ENCODE peak calls at places on chromosomes 5 and 9, in six cellular contexts. Q is prostate gland, B is gastrocnemius medialis, N is GM20000, M is cardiac muscle cell, Z is bronchial epithelial cell. E is an unnamed sample.

GRCh38 chr5:139659673-139660072 is 11.5 kb downstream of the CXXC5 start:
- DNase-seq in Z (no peak), M (peak), N (no peak), Q (no peak), B (no peak), E (no peak)

GRCh38 chr5:149448831-149449714 is 70.0 kb upstream of the IL17B start:
- DNase-seq in Q (no peak), Z (no peak), B (no peak), M (peak), N (no peak), E (no peak)

GRCh38 chr5:79133121-79133656 is 21.6 kb downstream of the BHMT start:
- DNase-seq in Z (peak), N (peak), B (no peak), M (peak), Q (no peak), E (no peak)

GRCh38 chr5:40556811-40557210 is 122.9 kb upstream of the PTGER4 start:
- DNase-seq in N (no peak), Q (no peak), M (no peak), Z (no peak), B (no peak), E (no peak)

GRCh38 chr5:122151640-122152039 is 22.3 kb downstream of the ZNF474 start:
- DNase-seq in Q (no peak), Z (peak), N (no peak), M (no peak), B (no peak), E (no peak)

GRCh38 chr5:81785311-81785710 is 34.4 kb upstream of the SSBP2 start:
- DNase-seq in B (no peak), Z (no peak), Q (no peak), M (no peak), N (no peak), E (no peak)

GRCh38 chr5:31781772-31782171 is 142.8 kb downstream of the PDZD2 start:
- DNase-seq in M (no peak), Q (no peak), Z (peak), B (no peak), N (no peak), E (no peak)

GRCh38 chr5:14983666-14984441 is 112.3 kb upstream of the ANKH start:
- DNase-seq in M (no peak), N (peak), Z (no peak), B (no peak), Q (peak), E (no peak)

GRCh38 chr9:121692606-121693505 is 41.4 kb downstream of the DAB2IP start:
- DNase-seq in M (peak), Q (no peak), N (no peak), B (no peak), Z (peak), E (peak)

GRCh38 chr9:74499770-74500583 is 2.8 kb downstream of the RORB start:
- DNase-seq in B (no peak), N (peak), Q (no peak), Z (no peak), M (peak), E (no peak)

GRCh38 chr5:10652151-10652550 is 88.3 kb downstream of the ANKRD33B start:
- DNase-seq in Z (no peak), B (no peak), M (no peak), Q (no peak), N (no peak), E (no peak)

GRCh38 chr5:138724470-138725146 is 28.6 kb upstream of the CTNNA1 start:
- DNase-seq in N (no peak), M (no peak), Z (peak), B (peak), Q (peak), E (peak)

GRCh38 chr5:173875189-173875588 is 13.0 kb upstream of the CPEB4 start:
- DNase-seq in Q (no peak), B (peak), N (no peak), Z (no peak), M (no peak), E (no peak)

GRCh38 chr9:92654481-92655301 is 15.2 kb downstream of the IPPK start:
- DNase-seq in M (no peak), B (peak), Z (peak), Q (peak), N (no peak), E (no peak)
- TF ChIP-seq CTCF in M (no peak), B (no peak), Z (no peak), Q (no peak), N (no peak), E (no peak)

GRCh38 chr9:116656977-116657376 is 30.1 kb upstream of the TRIM32 start:
- DNase-seq in Z (no peak), N (no peak), Q (no peak), B (no peak), M (no peak), E (no peak)
- TF ChIP-seq CTCF in Z (no peak), N (no peak), Q (no peak), B (no peak), M (no peak), E (no peak)

DNA sequence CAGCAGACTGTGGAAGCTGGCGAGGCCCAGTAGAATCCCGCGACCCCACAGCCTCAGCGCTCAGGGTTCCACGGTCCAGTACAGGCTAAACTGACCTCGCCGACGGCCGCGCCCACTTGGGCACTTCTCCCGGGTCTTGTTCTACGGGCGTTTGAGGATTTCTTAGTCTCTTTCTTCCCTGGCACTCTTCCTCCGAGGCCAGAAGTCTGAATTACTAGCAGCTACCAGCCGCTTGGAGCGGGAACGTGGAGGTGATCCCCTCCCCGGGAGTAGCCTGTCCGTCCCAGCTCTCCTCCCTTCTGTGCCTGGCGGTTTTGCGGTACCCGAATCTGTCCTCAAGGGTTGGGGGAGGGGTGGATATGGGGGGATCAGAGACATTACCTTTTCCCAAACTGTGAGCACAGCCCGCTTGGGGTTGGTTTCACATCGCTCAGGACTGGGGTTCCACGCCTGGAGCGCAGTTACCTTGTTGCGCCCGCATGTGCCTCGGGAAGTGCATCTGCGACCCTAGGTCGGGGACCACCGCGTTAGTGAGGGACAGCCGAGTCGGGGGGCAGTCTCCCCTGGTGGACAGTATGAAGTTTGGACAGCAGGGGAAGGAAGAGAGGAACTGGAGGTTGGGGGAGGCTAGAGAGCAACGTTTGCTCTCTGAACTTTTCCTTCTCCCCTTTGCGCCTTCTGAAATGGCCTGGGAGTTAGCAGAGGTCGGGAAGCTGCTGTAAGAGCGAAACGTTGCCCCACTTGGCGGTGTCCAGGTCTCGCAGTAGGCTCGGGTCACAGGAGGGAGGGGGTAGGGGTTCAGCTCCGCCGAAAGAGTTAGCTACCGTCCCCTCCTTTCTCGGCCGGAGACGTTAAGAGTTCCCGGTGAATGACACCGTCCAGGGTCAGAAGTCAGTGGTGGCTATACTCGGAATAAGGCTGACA is 190.8 kb downstream of the MEF2C start:
- DNase-seq in Q (no peak), B (no peak), M (no peak), N (no peak), Z (no peak), E (no peak)
- TF ChIP-seq CTCF in Q (no peak), B (no peak), M (no peak), N (no peak), Z (no peak), E (no peak)

GRCh38 chr5:4907636-4908035 is 232.5 kb upstream of the ADAMTS16 start:
- DNase-seq in B (no peak), M (no peak), N (no peak), Z (no peak), Q (no peak), E (no peak)

GRCh38 chr5:4906821-4907220 is 233.3 kb upstream of the ADAMTS16 start:
- DNase-seq in Q (no peak), N (no peak), Z (no peak), B (no peak), M (no peak), E (no peak)

GRCh38 chr5:4905674-4906528 is 234.2 kb upstream of the ADAMTS16 start:
- DNase-seq in Z (no peak), M (no peak), Q (no peak), B (peak), N (no peak), E (peak)

GRCh38 chr5:4909086-4909485 is 231.0 kb upstream of the ADAMTS16 start:
- DNase-seq in Z (no peak), M (no peak), Q (no peak), N (no peak), B (no peak), E (no peak)

DNA sequence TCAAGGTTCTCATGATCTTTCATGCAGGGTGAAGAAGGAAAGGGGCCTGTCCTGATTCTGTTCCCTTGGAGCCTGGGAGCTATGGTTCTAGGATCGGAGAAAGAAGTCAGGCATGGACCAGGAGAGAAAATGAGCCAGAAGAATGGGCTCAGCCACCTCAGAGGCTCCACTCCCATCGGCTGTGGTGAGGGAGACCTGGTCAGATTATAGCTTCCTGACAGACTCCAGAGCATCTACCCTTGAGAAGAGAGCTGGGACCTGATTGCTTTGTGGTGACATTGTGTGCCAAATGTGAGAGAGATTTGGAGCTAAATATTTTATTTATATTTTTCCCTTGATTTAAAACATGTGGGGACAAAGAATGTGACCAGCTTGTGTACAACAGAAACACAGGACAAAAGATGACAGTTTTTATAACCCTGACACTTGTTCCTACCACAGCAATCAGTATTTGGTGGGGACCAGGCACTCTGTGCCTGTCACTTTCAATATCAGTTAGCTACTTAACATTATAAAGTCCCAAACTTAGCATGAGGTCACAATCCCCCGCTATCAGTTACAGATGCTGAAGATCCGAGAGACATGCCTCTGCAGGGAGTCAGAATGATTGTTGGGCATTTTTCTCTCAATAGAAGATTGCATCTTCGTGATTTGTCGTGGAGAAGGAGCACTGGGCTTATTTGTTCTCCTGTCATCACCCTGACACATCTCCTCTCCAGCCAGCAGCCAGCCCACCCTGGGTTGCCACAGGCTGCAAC is 228.3 kb upstream of the ADAMTS16 start:
- DNase-seq in B (no peak), M (no peak), Z (no peak), N (no peak), Q (no peak), E (no peak)
- TF ChIP-seq CTCF in B (no peak), M (no peak), Z (no peak), N (no peak), Q (no peak), E (no peak)

GRCh38 chr5:135883441-135883840 is 12.2 kb downstream of the IL9 start:
- DNase-seq in Q (no peak), B (no peak), Z (no peak), M (no peak), N (peak), E (no peak)
- TF ChIP-seq CTCF in Q (no peak), B (no peak), Z (peak), M (no peak), N (peak), E (no peak)

E was measured in body of pancreas.